ENCODE peak calls at places on chromosome 18, in six cellular contexts. C is HTR-8/SVneo, V is NCI-H460, U is coronary artery, O is astrocyte, L is T-helper 1 cell. I is an unnamed sample.

GRCh38 chr18:39455300-39455699 is 1889.7 kb upstream of the CELF4 start:
- DNase-seq in U (no peak), O (peak; percentile 46), C (no peak), V (no peak), L (no peak), I (peak; percentile 77)

GRCh38 chr18:415627-416612 is 84.6 kb downstream of the COLEC12 start:
- DNase-seq in O (peak; percentile 89), U (no peak), L (no peak), C (no peak), V (no peak), I (peak; percentile 79)

GRCh38 chr18:73980289-73980979 is 167.2 kb downstream of the FBXO15 start:
- DNase-seq in O (no peak), L (no peak), U (no peak), V (peak; percentile 25), C (peak; percentile 13), I (peak; percentile 10)

GRCh38 chr18:3321133-3321812 is 59.3 kb downstream of the MYL12B start:
- DNase-seq in L (no peak), U (no peak), C (peak; percentile 83), O (peak; percentile 96), V (peak; percentile 30), I (peak; percentile 99)

GRCh38 chr18:39685303-39685902 is 2119.8 kb upstream of the CELF4 start:
- DNase-seq in C (no peak), U (no peak), L (no peak), V (no peak), O (no peak), I (no peak)

GRCh38 chr18:35782926-35783325 is 189.6 kb upstream of the RMP24 start:
- DNase-seq in C (no peak), V (no peak), U (no peak), O (no peak), L (no peak), I (no peak)

GRCh38 chr18:38619129-38619528 is 1053.5 kb upstream of the CELF4 start:
- DNase-seq in O (no peak), V (no peak), U (no peak), C (no peak), L (no peak), I (no peak)

GRCh38 chr18:56910967-56911366 is 235.9 kb upstream of the BOD1L2 start:
- DNase-seq in C (no peak), O (no peak), V (no peak), L (no peak), U (no peak), I (no peak)

GRCh38 chr18:14025306-14025940 is 106.8 kb downstream of the ZNF519 start:
- DNase-seq in V (no peak), U (no peak), C (no peak), O (no peak), L (no peak), I (no peak)

GRCh38 chr18:27616324-27616723 is 431.2 kb upstream of the CHST9 start:
- DNase-seq in V (no peak), L (no peak), C (no peak), U (no peak), O (no peak), I (no peak)

GRCh38 chr18:45658756-45659155 is 43.5 kb downstream of the SLC14A2 start:
- DNase-seq in L (no peak), V (no peak), C (no peak), O (no peak), U (no peak), I (peak; percentile 21)

GRCh38 chr18:10085876-10086275 is 172.1 kb downstream of the VAPA start:
- DNase-seq in C (no peak), U (no peak), V (no peak), L (no peak), O (no peak), I (no peak)

GRCh38 chr18:78671551-78671950 is 308.1 kb upstream of the SALL3 start:
- DNase-seq in U (no peak), O (no peak), V (no peak), L (no peak), C (no peak), I (no peak)

GRCh38 chr18:42086288-42086687 is 131.3 kb downstream of the PIK3C3 start:
- DNase-seq in U (no peak), V (no peak), O (peak; percentile 75), C (no peak), L (no peak), I (peak; percentile 45)

GRCh38 chr18:68533641-68534040 is 181.3 kb downstream of the TMX3 start:
- DNase-seq in C (no peak), L (no peak), V (no peak), O (no peak), U (no peak), I (no peak)

GRCh38 chr18:11245889-11246288 is 96.5 kb upstream of the PIEZO2 start:
- DNase-seq in L (no peak), O (no peak), U (no peak), V (no peak), C (no peak), I (no peak)

GRCh38 chr18:59196161-59196560 is 23.8 kb upstream of the GRP start:
- DNase-seq in V (no peak), C (no peak), L (no peak), U (no peak), O (no peak), I (no peak)

GRCh38 chr18:39945076-39945475 is 2010.0 kb upstream of the PIK3C3 start:
- DNase-seq in L (no peak), C (no peak), O (no peak), V (no peak), U (no peak), I (peak; percentile 51)

GRCh38 chr18:34287825-34288224 is 63.1 kb upstream of the NOL4 start:
- DNase-seq in O (no peak), U (no peak), L (no peak), V (no peak), C (no peak), I (no peak)

GRCh38 chr18:38174594-38174993 is 609.0 kb upstream of the CELF4 start:
- DNase-seq in U (no peak), C (no peak), O (no peak), V (no peak), L (no peak), I (no peak)

GRCh38 chr18:21762181-21762772 is 21.7 kb downstream of the MIB1 start:
- DNase-seq in U (no peak), O (no peak), L (no peak), V (no peak), C (no peak), I (no peak)

GRCh38 chr18:52582516-52582915 is 242.5 kb downstream of the DCC start:
- DNase-seq in O (no peak), L (no peak), U (no peak), C (no peak), V (no peak), I (no peak)

GRCh38 chr18:55321268-55322175 is 266.5 kb downstream of the TCF4 start:
- DNase-seq in C (peak; percentile 27), U (peak; percentile 90), L (peak; percentile 33), O (peak; percentile 87), V (peak; percentile 39), I (peak; percentile 96)

GRCh38 chr18:56451188-56451587 is 187.2 kb downstream of the TXNL1 start:
- DNase-seq in O (no peak), C (no peak), V (no peak), L (no peak), U (no peak), I (no peak)

GRCh38 chr18:45320724-45321123 is 294.6 kb upstream of the SLC14A2 start:
- DNase-seq in C (no peak), U (no peak), V (no peak), L (no peak), O (peak; percentile 66), I (peak; percentile 16)

GRCh38 chr18:70398076-70398475 is 109.2 kb downstream of the SOCS6 start:
- DNase-seq in U (no peak), V (no peak), O (peak; percentile 58), C (no peak), L (no peak), I (no peak)

GRCh38 chr18:63446266-63446665 is 24.0 kb upstream of the VPS4B start:
- DNase-seq in C (no peak), O (no peak), L (no peak), U (no peak), V (no peak), I (no peak)

GRCh38 chr18:3722662-3723433 is 272.9 kb downstream of the TGIF1 start:
- DNase-seq in L (no peak), V (no peak), O (peak; percentile 24), U (no peak), C (no peak), I (no peak)

GRCh38 chr18:41569867-41570266 is 385.2 kb upstream of the PIK3C3 start:
- DNase-seq in O (no peak), U (no peak), V (peak; percentile 27), C (no peak), L (no peak), I (no peak)

GRCh38 chr18:42064109-42064508 is 109.1 kb downstream of the PIK3C3 start:
- DNase-seq in V (no peak), C (no peak), L (no peak), U (no peak), O (no peak), I (peak; percentile 24)

I was measured in iris pigment epithelial cell.